ENCODE peak calls at places on chromosomes 4 and X, in eight cellular contexts. U is foreskin fibroblast, L is K562, K is Peyer's patch, N is neural progenitor cell, W is astrocyte, T is psoas muscle, X is mucosa of descending colon. D is an unnamed sample.

GRCh38 chr4:107210450-107211239 is 174.5 kb upstream of the DKK2 start:
- DNase-seq in K (no peak), T (no peak), U (peak; percentile 68), W (peak; percentile 16), X (no peak), N (no peak), L (no peak), D (no peak)

GRCh38 chrX:19799319-19800182 is 87.8 kb downstream of the SH3KBP1 start:
- DNase-seq in K (no peak), T (no peak), L (no peak), X (no peak), U (peak; percentile 67), W (peak; percentile 51), N (no peak), D (peak; percentile 56)

GRCh38 chr4:180635276-180635675 is 1607.9 kb upstream of the TENM3 start:
- DNase-seq in K (no peak), U (no peak), N (peak; percentile 31), L (no peak), T (no peak), W (peak; percentile 66), X (no peak), D (no peak)

GRCh38 chrX:48697182-48697727 is 721 bp downstream of the SUV39H1 start:
- DNase-seq in L (no peak), X (no peak), N (no peak), W (peak; percentile 4), U (peak; percentile 6), T (no peak), K (no peak), D (no peak)

GRCh38 chrX:115344885-115345653 is 55.6 kb downstream of the LUZP4 start:
- DNase-seq in N (peak; percentile 86), K (no peak), T (peak; percentile 91), X (peak; percentile 56), L (no peak), U (peak; percentile 96), W (peak; percentile 95), D (peak; percentile 97)

GRCh38 chr4:3031357-3032064 is 42.8 kb downstream of the HTT-AS start:
- DNase-seq in L (no peak), X (peak; percentile 53), W (no peak), T (no peak), N (no peak), U (no peak), K (no peak), D (no peak)

GRCh38 chr4:181301735-181302380 is 941.3 kb upstream of the TENM3 start:
- DNase-seq in N (peak; percentile 58), K (peak; percentile 22), T (peak; percentile 59), L (peak; percentile 9), W (peak; percentile 12), X (peak; percentile 72), U (no peak), D (no peak)

GRCh38 chrX:20372533-20372932 is 105.8 kb upstream of the RPS6KA3 start:
- DNase-seq in U (peak; percentile 32), L (no peak), T (no peak), K (no peak), N (no peak), W (peak; percentile 38), X (no peak), D (no peak)

GRCh38 chr4:168540086-168540864 is 43.4 kb downstream of the PALLD start:
- DNase-seq in N (peak; percentile 27), L (no peak), U (peak; percentile 24), W (peak; percentile 89), K (no peak), T (no peak), X (no peak), D (no peak)

GRCh38 chr4:170721812-170722373 is 632.1 kb upstream of the AADAT start:
- DNase-seq in N (no peak), W (no peak), T (no peak), X (no peak), L (no peak), K (no peak), U (peak; percentile 15), D (no peak)

GRCh38 chrX:102849396-102849795 is 87.7 kb upstream of the RAB40AL start:
- DNase-seq in X (no peak), U (no peak), T (no peak), L (no peak), W (no peak), N (no peak), K (no peak), D (no peak)

GRCh38 chr4:143771269-143771668 is 70.8 kb upstream of the FREM3 start:
- DNase-seq in U (no peak), T (no peak), W (no peak), X (no peak), K (no peak), L (no peak), N (no peak), D (no peak)

GRCh38 chr4:115424852-115425251 is 311.4 kb upstream of the NDST4 start:
- DNase-seq in N (no peak), X (no peak), U (no peak), K (no peak), T (no peak), L (no peak), W (no peak), D (no peak)

GRCh38 chr4:102627831-102628523 is 126.8 kb downstream of the NFKB1 start:
- DNase-seq in L (peak; percentile 39), U (peak; percentile 36), X (no peak), T (no peak), K (no peak), W (peak; percentile 83), N (no peak), D (no peak)

GRCh38 chr4:7266525-7267292 is 74.4 kb downstream of the SORCS2 start:
- DNase-seq in U (peak; percentile 48), X (no peak), K (no peak), T (no peak), L (no peak), N (no peak), W (peak; percentile 92), D (no peak)

GRCh38 chrX:44953734-44954502 is 80.9 kb downstream of the KDM6A start:
- DNase-seq in K (no peak), X (no peak), N (no peak), T (no peak), L (no peak), U (no peak), W (no peak), D (no peak)

GRCh38 chrX:63686878-63687714 is 97.9 kb downstream of the ARHGEF9 start:
- DNase-seq in W (peak; percentile 18), X (no peak), K (no peak), U (peak; percentile 57), L (peak; percentile 21), T (no peak), N (peak; percentile 51), D (no peak)

GRCh38 chrX:153407736-153408135 is 3.5 kb upstream of the ZFP92 start:
- DNase-seq in L (no peak), K (no peak), U (no peak), X (no peak), W (no peak), N (no peak), T (no peak), D (no peak)

GRCh38 chrX:154696328-154697045 is 43.1 kb upstream of the CTAG2 start:
- DNase-seq in X (no peak), K (no peak), U (peak; percentile 73), N (no peak), T (no peak), W (peak; percentile 62), L (no peak), D (no peak)

GRCh38 chr4:56078866-56079265 is 130.1 kb downstream of the CEP135 start:
- DNase-seq in K (no peak), T (no peak), X (no peak), N (no peak), L (no peak), W (no peak), U (no peak), D (no peak)

GRCh38 chr4:110183643-110184042 is 14.8 kb downstream of the ELOVL6 start:
- DNase-seq in K (no peak), T (no peak), X (no peak), W (no peak), L (no peak), U (no peak), N (peak; percentile 57), D (no peak)

GRCh38 chrX:72079607-72080006 is 52.1 kb downstream of the RTL5 start:
- DNase-seq in K (no peak), L (no peak), N (peak; percentile 13), W (no peak), T (no peak), U (no peak), X (no peak), D (no peak)

GRCh38 chr4:7124643-7125442 is 57.0 kb upstream of the GRPEL1 start:
- DNase-seq in X (peak; percentile 42), W (peak; percentile 95), T (peak; percentile 70), N (no peak), U (peak; percentile 89), L (no peak), K (no peak), D (no peak)

GRCh38 chr4:152356428-152357034 is 179.4 kb downstream of the FBXW7 start:
- DNase-seq in K (no peak), L (no peak), T (no peak), W (peak; percentile 15), U (peak; percentile 38), X (no peak), N (no peak), D (no peak)
- TF ChIP-seq CTCF in K (no peak), L (no peak), T (no peak), W (no peak), U (no peak), X (no peak), N (no peak), D (peak; percentile 41)

DNA sequence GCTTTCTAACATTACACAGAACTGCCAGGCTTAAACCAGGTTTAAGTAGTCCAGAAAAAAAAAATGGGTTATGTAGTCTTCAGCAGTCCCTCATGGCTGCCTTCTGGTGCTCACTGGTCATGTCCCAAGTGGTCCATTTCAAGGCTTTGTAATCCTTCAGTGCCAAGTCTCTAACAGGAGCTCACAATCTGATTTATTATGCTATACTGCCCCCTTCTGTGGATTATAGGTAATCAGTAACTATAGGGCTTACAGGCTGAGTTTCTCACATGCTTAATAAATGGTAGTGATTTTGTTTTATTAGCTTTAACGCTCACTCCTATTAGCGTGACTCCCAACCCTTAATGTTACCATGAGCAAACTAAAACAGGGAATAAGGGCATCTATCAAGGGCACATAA is 92.5 kb upstream of the EDA2R start:
- DNase-seq in T (no peak), N (peak; percentile 63), X (no peak), U (peak; percentile 64), W (peak; percentile 1), K (no peak), L (peak; percentile 9), D (no peak)
- TF ChIP-seq CTCF in T (no peak), N (peak; percentile 57), X (no peak), U (peak; percentile 19), W (peak; percentile 25), K (peak; percentile 11), L (peak; percentile 18), D (peak; percentile 31)

DNA sequence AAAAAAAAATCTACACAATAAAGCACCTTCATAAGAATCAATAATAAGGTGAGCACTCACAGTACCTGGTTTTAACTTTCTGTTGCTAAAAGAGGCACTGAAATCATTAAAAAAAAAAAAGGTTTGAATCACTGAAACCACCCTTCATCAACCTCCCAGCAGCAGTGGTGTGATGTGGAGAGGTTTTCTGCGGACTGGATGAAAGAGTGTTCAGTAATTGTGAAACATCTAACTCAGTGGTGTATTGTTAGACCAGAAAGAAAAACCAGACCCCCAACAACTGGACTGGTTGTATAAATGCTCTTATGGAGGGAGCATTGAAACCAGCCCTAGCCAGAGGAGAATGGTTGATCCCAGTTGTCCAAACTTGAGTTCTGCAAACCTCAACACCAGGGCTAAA is 63.2 kb downstream of the SPIN3 start:
- DNase-seq in U (no peak), W (no peak), K (no peak), X (no peak), T (no peak), L (no peak), N (no peak), D (no peak)
- TF ChIP-seq CTCF in U (no peak), W (no peak), K (no peak), X (no peak), T (no peak), L (no peak), N (no peak), D (no peak)

GRCh38 chrX:131762802-131763234 is 218.9 kb downstream of the OR13H1 start:
- DNase-seq in W (peak; percentile 17), U (peak; percentile 8), L (peak; percentile 34), T (no peak), X (no peak), N (no peak), K (no peak), D (peak; percentile 64)
- TF ChIP-seq CTCF in W (no peak), U (no peak), L (no peak), T (peak; percentile 56), X (no peak), N (no peak), K (no peak), D (no peak)